ENCODE peak calls at places on chromosomes 5 and 9, in nine cellular contexts. One of them, this sample, is unnamed.
A peak's percentile ranks its signal among the peaks of the same experiment; 100 is the strongest.

GRCh38 chr5:135890867-135891266 is 4.8 kb downstream of the IL9 start:
- DNase-seq in RKO: no peak
- DNase-seq in amniotic stem cell: no peak
- DNase-seq in activated CD4-positive, alpha-beta T cell treated with anti-CD3 and anti-CD28 coated beads for 24 hours: peak; percentile 8
- DNase-seq in SJSA1: no peak
- DNase-seq in KG1: no peak
- DNase-seq in GM12892: no peak
- DNase-seq in GM06990: no peak
- DNase-seq in left colon: no peak
- DNase-seq in this sample: no peak

GRCh38 chr5:74357827-74358226 is 282.7 kb downstream of the ENC1 start:
- DNase-seq in RKO: no peak
- DNase-seq in amniotic stem cell: no peak
- DNase-seq in activated CD4-positive, alpha-beta T cell treated with anti-CD3 and anti-CD28 coated beads for 24 hours: no peak
- DNase-seq in SJSA1: no peak
- DNase-seq in KG1: no peak
- DNase-seq in GM12892: no peak
- DNase-seq in GM06990: no peak
- DNase-seq in left colon: no peak
- DNase-seq in this sample: peak; percentile 56

GRCh38 chr5:51829691-51830090 is 446.4 kb downstream of the ISL1 start:
- DNase-seq in RKO: no peak
- DNase-seq in amniotic stem cell: no peak
- DNase-seq in activated CD4-positive, alpha-beta T cell treated with anti-CD3 and anti-CD28 coated beads for 24 hours: no peak
- DNase-seq in SJSA1: no peak
- DNase-seq in KG1: no peak
- DNase-seq in GM12892: no peak
- DNase-seq in GM06990: no peak
- DNase-seq in left colon: no peak
- DNase-seq in this sample: no peak

GRCh38 chr9:72193478-72193881 is 44.2 kb downstream of the GDA start:
- DNase-seq in RKO: no peak
- DNase-seq in amniotic stem cell: no peak
- DNase-seq in activated CD4-positive, alpha-beta T cell treated with anti-CD3 and anti-CD28 coated beads for 24 hours: no peak
- DNase-seq in SJSA1: no peak
- DNase-seq in KG1: no peak
- DNase-seq in GM12892: no peak
- DNase-seq in GM06990: no peak
- DNase-seq in left colon: no peak
- DNase-seq in this sample: no peak

GRCh38 chr9:115098226-115098965 is 19.6 kb downstream of the TNC start:
- DNase-seq in RKO: no peak
- DNase-seq in amniotic stem cell: no peak
- DNase-seq in activated CD4-positive, alpha-beta T cell treated with anti-CD3 and anti-CD28 coated beads for 24 hours: no peak
- DNase-seq in SJSA1: no peak
- DNase-seq in KG1: no peak
- DNase-seq in GM12892: no peak
- DNase-seq in GM06990: no peak
- DNase-seq in left colon: no peak
- DNase-seq in this sample: no peak

GRCh38 chr5:148443998-148444397 is 60.2 kb downstream of the FBXO38 start:
- DNase-seq in RKO: peak; percentile 78
- DNase-seq in amniotic stem cell: peak; percentile 39
- DNase-seq in activated CD4-positive, alpha-beta T cell treated with anti-CD3 and anti-CD28 coated beads for 24 hours: peak; percentile 6
- DNase-seq in SJSA1: peak; percentile 53
- DNase-seq in KG1: no peak
- DNase-seq in GM12892: peak; percentile 5
- DNase-seq in GM06990: peak; percentile 13
- DNase-seq in left colon: peak; percentile 22
- DNase-seq in this sample: no peak

GRCh38 chr9:129317179-129318011 is 139.3 kb upstream of the IER5L start:
- DNase-seq in RKO: peak; percentile 71
- DNase-seq in amniotic stem cell: no peak
- DNase-seq in activated CD4-positive, alpha-beta T cell treated with anti-CD3 and anti-CD28 coated beads for 24 hours: no peak
- DNase-seq in SJSA1: no peak
- DNase-seq in KG1: no peak
- DNase-seq in GM12892: no peak
- DNase-seq in GM06990: no peak
- DNase-seq in left colon: peak; percentile 44
- DNase-seq in this sample: peak; percentile 85

GRCh38 chr5:172175263-172175719 is 12.7 kb downstream of the STK10 start:
- DNase-seq in RKO: no peak
- DNase-seq in amniotic stem cell: no peak
- DNase-seq in activated CD4-positive, alpha-beta T cell treated with anti-CD3 and anti-CD28 coated beads for 24 hours: peak; percentile 80
- DNase-seq in SJSA1: no peak
- DNase-seq in KG1: peak; percentile 98
- DNase-seq in GM12892: peak; percentile 80
- DNase-seq in GM06990: peak; percentile 88
- DNase-seq in left colon: peak; percentile 75
- DNase-seq in this sample: no peak

GRCh38 chr5:177511796-177512675 is 2.4 kb upstream of the DOK3 start:
- DNase-seq in RKO: no peak
- DNase-seq in amniotic stem cell: no peak
- DNase-seq in activated CD4-positive, alpha-beta T cell treated with anti-CD3 and anti-CD28 coated beads for 24 hours: no peak
- DNase-seq in SJSA1: no peak
- DNase-seq in KG1: no peak
- DNase-seq in GM12892: no peak
- DNase-seq in GM06990: no peak
- DNase-seq in left colon: no peak
- DNase-seq in this sample: no peak

GRCh38 chr9:125784286-125785049 is 37.3 kb downstream of the PBX3 start:
- DNase-seq in RKO: no peak
- DNase-seq in amniotic stem cell: no peak
- DNase-seq in activated CD4-positive, alpha-beta T cell treated with anti-CD3 and anti-CD28 coated beads for 24 hours: no peak
- DNase-seq in SJSA1: peak; percentile 87
- DNase-seq in KG1: no peak
- DNase-seq in GM12892: no peak
- DNase-seq in GM06990: no peak
- DNase-seq in left colon: no peak
- DNase-seq in this sample: no peak

GRCh38 chr5:95986937-95987520 is 25.4 kb upstream of the ELL2 start:
- DNase-seq in RKO: no peak
- DNase-seq in amniotic stem cell: no peak
- DNase-seq in activated CD4-positive, alpha-beta T cell treated with anti-CD3 and anti-CD28 coated beads for 24 hours: no peak
- DNase-seq in SJSA1: no peak
- DNase-seq in KG1: no peak
- DNase-seq in GM12892: no peak
- DNase-seq in GM06990: no peak
- DNase-seq in left colon: no peak
- DNase-seq in this sample: no peak

GRCh38 chr9:124800306-124801259 is 23.6 kb downstream of the OLFML2A start:
- DNase-seq in RKO: no peak
- DNase-seq in amniotic stem cell: no peak
- DNase-seq in activated CD4-positive, alpha-beta T cell treated with anti-CD3 and anti-CD28 coated beads for 24 hours: no peak
- DNase-seq in SJSA1: no peak
- DNase-seq in KG1: no peak
- DNase-seq in GM12892: no peak
- DNase-seq in GM06990: peak; percentile 66
- DNase-seq in left colon: peak; percentile 35
- DNase-seq in this sample: no peak

GRCh38 chr9:130995399-130995941 is 13.5 kb upstream of the LAMC3 start:
- DNase-seq in RKO: no peak
- DNase-seq in amniotic stem cell: no peak
- DNase-seq in activated CD4-positive, alpha-beta T cell treated with anti-CD3 and anti-CD28 coated beads for 24 hours: no peak
- DNase-seq in SJSA1: no peak
- DNase-seq in KG1: no peak
- DNase-seq in GM12892: no peak
- DNase-seq in GM06990: no peak
- DNase-seq in left colon: no peak
- DNase-seq in this sample: no peak

GRCh38 chr9:98222885-98223640 is 30.6 kb upstream of the CORO2A start:
- DNase-seq in RKO: peak; percentile 83
- DNase-seq in amniotic stem cell: peak; percentile 79
- DNase-seq in activated CD4-positive, alpha-beta T cell treated with anti-CD3 and anti-CD28 coated beads for 24 hours: no peak
- DNase-seq in SJSA1: peak; percentile 98
- DNase-seq in KG1: no peak
- DNase-seq in GM12892: no peak
- DNase-seq in GM06990: no peak
- DNase-seq in left colon: no peak
- DNase-seq in this sample: no peak

GRCh38 chr5:73388371-73388684 is 60.2 kb downstream of the FOXD1 start:
- DNase-seq in RKO: no peak
- DNase-seq in amniotic stem cell: no peak
- DNase-seq in activated CD4-positive, alpha-beta T cell treated with anti-CD3 and anti-CD28 coated beads for 24 hours: no peak
- DNase-seq in SJSA1: no peak
- DNase-seq in KG1: no peak
- DNase-seq in GM12892: no peak
- DNase-seq in GM06990: no peak
- DNase-seq in left colon: no peak
- DNase-seq in this sample: no peak

GRCh38 chr5:5316333-5316732 is 106.1 kb upstream of the ICE1 start:
- DNase-seq in RKO: no peak
- DNase-seq in amniotic stem cell: no peak
- DNase-seq in activated CD4-positive, alpha-beta T cell treated with anti-CD3 and anti-CD28 coated beads for 24 hours: no peak
- DNase-seq in SJSA1: no peak
- DNase-seq in KG1: no peak
- DNase-seq in GM12892: no peak
- DNase-seq in GM06990: no peak
- DNase-seq in left colon: no peak
- DNase-seq in this sample: no peak

GRCh38 chr9:73233359-73233758 is 81.7 kb downstream of the ANXA1 start:
- DNase-seq in RKO: no peak
- DNase-seq in amniotic stem cell: no peak
- DNase-seq in activated CD4-positive, alpha-beta T cell treated with anti-CD3 and anti-CD28 coated beads for 24 hours: no peak
- DNase-seq in SJSA1: no peak
- DNase-seq in KG1: no peak
- DNase-seq in GM12892: no peak
- DNase-seq in GM06990: no peak
- DNase-seq in left colon: no peak
- DNase-seq in this sample: no peak

GRCh38 chr5:58357799-58358198 is 102.1 kb downstream of the PLK2 start:
- DNase-seq in RKO: no peak
- DNase-seq in amniotic stem cell: no peak
- DNase-seq in activated CD4-positive, alpha-beta T cell treated with anti-CD3 and anti-CD28 coated beads for 24 hours: no peak
- DNase-seq in SJSA1: no peak
- DNase-seq in KG1: no peak
- DNase-seq in GM12892: no peak
- DNase-seq in GM06990: no peak
- DNase-seq in left colon: no peak
- DNase-seq in this sample: no peak

GRCh38 chr5:1009359-1010180 is 968 bp downstream of the NKD2 start:
- DNase-seq in RKO: no peak
- DNase-seq in amniotic stem cell: no peak
- DNase-seq in activated CD4-positive, alpha-beta T cell treated with anti-CD3 and anti-CD28 coated beads for 24 hours: no peak
- DNase-seq in SJSA1: no peak
- DNase-seq in KG1: no peak
- DNase-seq in GM12892: no peak
- DNase-seq in GM06990: no peak
- DNase-seq in left colon: peak; percentile 5
- DNase-seq in this sample: no peak

GRCh38 chr9:93123561-93124283 is 10.3 kb downstream of the NINJ1 start:
- DNase-seq in RKO: no peak
- DNase-seq in amniotic stem cell: no peak
- DNase-seq in activated CD4-positive, alpha-beta T cell treated with anti-CD3 and anti-CD28 coated beads for 24 hours: no peak
- DNase-seq in SJSA1: no peak
- DNase-seq in KG1: no peak
- DNase-seq in GM12892: no peak
- DNase-seq in GM06990: peak; percentile 6
- DNase-seq in left colon: peak; percentile 2
- DNase-seq in this sample: no peak

GRCh38 chr5:17185776-17186175 is 31.7 kb upstream of the BASP1 start:
- DNase-seq in RKO: no peak
- DNase-seq in amniotic stem cell: peak; percentile 51
- DNase-seq in activated CD4-positive, alpha-beta T cell treated with anti-CD3 and anti-CD28 coated beads for 24 hours: no peak
- DNase-seq in SJSA1: peak; percentile 58
- DNase-seq in KG1: no peak
- DNase-seq in GM12892: no peak
- DNase-seq in GM06990: no peak
- DNase-seq in left colon: no peak
- DNase-seq in this sample: no peak

GRCh38 chr5:36417221-36417620 is 115.5 kb upstream of the RANBP3L start:
- DNase-seq in RKO: peak; percentile 45
- DNase-seq in amniotic stem cell: no peak
- DNase-seq in activated CD4-positive, alpha-beta T cell treated with anti-CD3 and anti-CD28 coated beads for 24 hours: no peak
- DNase-seq in SJSA1: no peak
- DNase-seq in KG1: no peak
- DNase-seq in GM12892: no peak
- DNase-seq in GM06990: no peak
- DNase-seq in left colon: no peak
- DNase-seq in this sample: no peak

GRCh38 chr9:135135927-135136311 is 48.5 kb downstream of the OLFM1 start:
- DNase-seq in RKO: no peak
- DNase-seq in amniotic stem cell: no peak
- DNase-seq in activated CD4-positive, alpha-beta T cell treated with anti-CD3 and anti-CD28 coated beads for 24 hours: no peak
- DNase-seq in SJSA1: no peak
- DNase-seq in KG1: no peak
- DNase-seq in GM12892: no peak
- DNase-seq in GM06990: no peak
- DNase-seq in left colon: no peak
- DNase-seq in this sample: no peak

GRCh38 chr5:121366515-121366914 is 485.2 kb upstream of the FTMT start:
- DNase-seq in RKO: peak; percentile 77
- DNase-seq in amniotic stem cell: peak; percentile 31
- DNase-seq in activated CD4-positive, alpha-beta T cell treated with anti-CD3 and anti-CD28 coated beads for 24 hours: no peak
- DNase-seq in SJSA1: peak; percentile 54
- DNase-seq in KG1: no peak
- DNase-seq in GM12892: no peak
- DNase-seq in GM06990: no peak
- DNase-seq in left colon: no peak
- DNase-seq in this sample: no peak

GRCh38 chr9:15277400-15278137 is 29.4 kb downstream of the TTC39B start:
- DNase-seq in RKO: peak; percentile 28
- DNase-seq in amniotic stem cell: no peak
- DNase-seq in activated CD4-positive, alpha-beta T cell treated with anti-CD3 and anti-CD28 coated beads for 24 hours: no peak
- DNase-seq in SJSA1: no peak
- DNase-seq in KG1: no peak
- DNase-seq in GM12892: no peak
- DNase-seq in GM06990: no peak
- DNase-seq in left colon: no peak
- DNase-seq in this sample: no peak

GRCh38 chr9:101738566-101739183 is at the start of gene GRIN3A:
- DNase-seq in RKO: no peak
- DNase-seq in amniotic stem cell: no peak
- DNase-seq in activated CD4-positive, alpha-beta T cell treated with anti-CD3 and anti-CD28 coated beads for 24 hours: no peak
- DNase-seq in SJSA1: no peak
- DNase-seq in KG1: no peak
- DNase-seq in GM12892: no peak
- DNase-seq in GM06990: no peak
- DNase-seq in left colon: peak; percentile 40
- DNase-seq in this sample: no peak

GRCh38 chr5:9408964-9409363 is 136.9 kb downstream of the SEMA5A start:
- DNase-seq in RKO: no peak
- DNase-seq in amniotic stem cell: no peak
- DNase-seq in activated CD4-positive, alpha-beta T cell treated with anti-CD3 and anti-CD28 coated beads for 24 hours: no peak
- DNase-seq in SJSA1: no peak
- DNase-seq in KG1: no peak
- DNase-seq in GM12892: no peak
- DNase-seq in GM06990: no peak
- DNase-seq in left colon: no peak
- DNase-seq in this sample: no peak

GRCh38 chr5:124655943-124656459 is 90.4 kb downstream of the ZNF608 start:
- DNase-seq in RKO: peak; percentile 31
- DNase-seq in amniotic stem cell: peak; percentile 73
- DNase-seq in activated CD4-positive, alpha-beta T cell treated with anti-CD3 and anti-CD28 coated beads for 24 hours: no peak
- DNase-seq in SJSA1: peak; percentile 86
- DNase-seq in KG1: no peak
- DNase-seq in GM12892: no peak
- DNase-seq in GM06990: no peak
- DNase-seq in left colon: peak; percentile 62
- DNase-seq in this sample: no peak

GRCh38 chr9:79858509-79858908 is 286.7 kb downstream of the TLE4 start:
- DNase-seq in RKO: no peak
- DNase-seq in amniotic stem cell: no peak
- DNase-seq in activated CD4-positive, alpha-beta T cell treated with anti-CD3 and anti-CD28 coated beads for 24 hours: no peak
- DNase-seq in SJSA1: peak; percentile 4
- DNase-seq in KG1: no peak
- DNase-seq in GM12892: no peak
- DNase-seq in GM06990: no peak
- DNase-seq in left colon: no peak
- DNase-seq in this sample: no peak